ENCODE peak calls at places on chromosomes 1 and 21, in ten cellular contexts. One of them, this sample, is unnamed.
A peak's percentile ranks its signal among the peaks of the same experiment; 100 is the strongest.

GRCh38 chr1:2561898-2562895 is 6.0 kb downstream of the TNFRSF14 start:
- DNase-seq in stomach: no peak
- DNase-seq in IMR-90: no peak
- DNase-seq in NCI-H345: no peak
- DNase-seq in posterior vena cava: no peak
- DNase-seq in amniotic stem cell: no peak
- DNase-seq in activated CD4-positive, alpha-beta T cell treated with anti-CD3 and anti-CD28 coated beads, Interleukin-2, amount 50 U/mL, for 48 hours: peak; percentile 48
- DNase-seq in A549: no peak
- DNase-seq in cardiac muscle cell: no peak
- DNase-seq in naive thymus-derived CD8-positive, alpha-beta T cell: peak; percentile 61
- DNase-seq in this sample: no peak

GRCh38 chr1:106289265-106289664 is 767.2 kb upstream of the PRMT6 start:
- DNase-seq in A549: no peak
- DNase-seq in activated CD4-positive, alpha-beta T cell treated with anti-CD3 and anti-CD28 coated beads, Interleukin-2, amount 50 U/mL, for 48 hours: no peak
- DNase-seq in IMR-90: no peak
- DNase-seq in posterior vena cava: no peak
- DNase-seq in amniotic stem cell: no peak
- DNase-seq in NCI-H345: no peak
- DNase-seq in cardiac muscle cell: no peak
- DNase-seq in stomach: no peak
- DNase-seq in naive thymus-derived CD8-positive, alpha-beta T cell: no peak
- DNase-seq in this sample: no peak

GRCh38 chr1:167198518-167199133 is 22.1 kb upstream of the POU2F1 start:
- DNase-seq in cardiac muscle cell: no peak
- DNase-seq in stomach: no peak
- DNase-seq in posterior vena cava: no peak
- DNase-seq in NCI-H345: peak; percentile 21
- DNase-seq in amniotic stem cell: no peak
- DNase-seq in A549: no peak
- DNase-seq in naive thymus-derived CD8-positive, alpha-beta T cell: no peak
- DNase-seq in activated CD4-positive, alpha-beta T cell treated with anti-CD3 and anti-CD28 coated beads, Interleukin-2, amount 50 U/mL, for 48 hours: no peak
- DNase-seq in IMR-90: no peak
- DNase-seq in this sample: no peak

GRCh38 chr1:205775015-205775716 is at the start of gene RAB29:
- DNase-seq in naive thymus-derived CD8-positive, alpha-beta T cell: peak; percentile 92
- DNase-seq in stomach: peak; percentile 82
- DNase-seq in posterior vena cava: peak; percentile 93
- DNase-seq in A549: peak; percentile 74
- DNase-seq in amniotic stem cell: peak; percentile 58
- DNase-seq in IMR-90: peak; percentile 77
- DNase-seq in NCI-H345: peak; percentile 85
- DNase-seq in activated CD4-positive, alpha-beta T cell treated with anti-CD3 and anti-CD28 coated beads, Interleukin-2, amount 50 U/mL, for 48 hours: peak; percentile 86
- DNase-seq in cardiac muscle cell: peak; percentile 90
- DNase-seq in this sample: peak; percentile 73

GRCh38 chr21:36718951-36719501 is 20.1 kb downstream of the SIM2 start:
- DNase-seq in A549: no peak
- DNase-seq in IMR-90: no peak
- DNase-seq in cardiac muscle cell: no peak
- DNase-seq in naive thymus-derived CD8-positive, alpha-beta T cell: peak; percentile 26
- DNase-seq in amniotic stem cell: no peak
- DNase-seq in posterior vena cava: peak; percentile 72
- DNase-seq in activated CD4-positive, alpha-beta T cell treated with anti-CD3 and anti-CD28 coated beads, Interleukin-2, amount 50 U/mL, for 48 hours: no peak
- DNase-seq in NCI-H345: no peak
- DNase-seq in stomach: peak; percentile 84
- DNase-seq in this sample: no peak

GRCh38 chr21:14901482-14901958 is 163.3 kb downstream of the NRIP1 start:
- DNase-seq in activated CD4-positive, alpha-beta T cell treated with anti-CD3 and anti-CD28 coated beads, Interleukin-2, amount 50 U/mL, for 48 hours: no peak
- DNase-seq in cardiac muscle cell: peak; percentile 54
- DNase-seq in NCI-H345: no peak
- DNase-seq in naive thymus-derived CD8-positive, alpha-beta T cell: no peak
- DNase-seq in posterior vena cava: no peak
- DNase-seq in A549: no peak
- DNase-seq in amniotic stem cell: no peak
- DNase-seq in stomach: no peak
- DNase-seq in IMR-90: peak; percentile 64
- DNase-seq in this sample: no peak

GRCh38 chr1:26016944-26017545 is 4.5 kb upstream of the EXTL1 start:
- DNase-seq in NCI-H345: no peak
- DNase-seq in naive thymus-derived CD8-positive, alpha-beta T cell: peak; percentile 72
- DNase-seq in stomach: no peak
- DNase-seq in IMR-90: no peak
- DNase-seq in A549: no peak
- DNase-seq in posterior vena cava: no peak
- DNase-seq in cardiac muscle cell: no peak
- DNase-seq in amniotic stem cell: no peak
- DNase-seq in activated CD4-positive, alpha-beta T cell treated with anti-CD3 and anti-CD28 coated beads, Interleukin-2, amount 50 U/mL, for 48 hours: no peak
- DNase-seq in this sample: no peak

GRCh38 chr1:173193639-173194038 is 13.5 kb downstream of the TNFSF4 start:
- DNase-seq in stomach: no peak
- DNase-seq in NCI-H345: no peak
- DNase-seq in naive thymus-derived CD8-positive, alpha-beta T cell: no peak
- DNase-seq in posterior vena cava: no peak
- DNase-seq in amniotic stem cell: no peak
- DNase-seq in cardiac muscle cell: peak; percentile 12
- DNase-seq in activated CD4-positive, alpha-beta T cell treated with anti-CD3 and anti-CD28 coated beads, Interleukin-2, amount 50 U/mL, for 48 hours: no peak
- DNase-seq in IMR-90: peak; percentile 47
- DNase-seq in A549: no peak
- DNase-seq in this sample: no peak

GRCh38 chr1:101147381-101147780 is 89.4 kb upstream of the S1PR1 start:
- DNase-seq in IMR-90: no peak
- DNase-seq in activated CD4-positive, alpha-beta T cell treated with anti-CD3 and anti-CD28 coated beads, Interleukin-2, amount 50 U/mL, for 48 hours: no peak
- DNase-seq in A549: no peak
- DNase-seq in cardiac muscle cell: no peak
- DNase-seq in NCI-H345: no peak
- DNase-seq in stomach: no peak
- DNase-seq in posterior vena cava: no peak
- DNase-seq in naive thymus-derived CD8-positive, alpha-beta T cell: no peak
- DNase-seq in amniotic stem cell: no peak
- DNase-seq in this sample: no peak

GRCh38 chr1:109950509-109950908 is 34.1 kb upstream of the AHCYL1 start:
- DNase-seq in posterior vena cava: no peak
- DNase-seq in naive thymus-derived CD8-positive, alpha-beta T cell: no peak
- DNase-seq in amniotic stem cell: no peak
- DNase-seq in stomach: no peak
- DNase-seq in A549: no peak
- DNase-seq in NCI-H345: no peak
- DNase-seq in activated CD4-positive, alpha-beta T cell treated with anti-CD3 and anti-CD28 coated beads, Interleukin-2, amount 50 U/mL, for 48 hours: no peak
- DNase-seq in IMR-90: no peak
- DNase-seq in cardiac muscle cell: no peak
- DNase-seq in this sample: no peak

GRCh38 chr1:155932487-155932886 is 1.7 kb downstream of the KHDC4 start:
- DNase-seq in stomach: no peak
- DNase-seq in IMR-90: no peak
- DNase-seq in A549: no peak
- DNase-seq in naive thymus-derived CD8-positive, alpha-beta T cell: no peak
- DNase-seq in amniotic stem cell: no peak
- DNase-seq in activated CD4-positive, alpha-beta T cell treated with anti-CD3 and anti-CD28 coated beads, Interleukin-2, amount 50 U/mL, for 48 hours: no peak
- DNase-seq in posterior vena cava: no peak
- DNase-seq in NCI-H345: no peak
- DNase-seq in cardiac muscle cell: no peak
- DNase-seq in this sample: no peak

GRCh38 chr1:182164273-182164672 is 102.8 kb upstream of the ZNF648 start:
- DNase-seq in naive thymus-derived CD8-positive, alpha-beta T cell: no peak
- DNase-seq in cardiac muscle cell: no peak
- DNase-seq in IMR-90: no peak
- DNase-seq in stomach: no peak
- DNase-seq in amniotic stem cell: no peak
- DNase-seq in A549: no peak
- DNase-seq in posterior vena cava: no peak
- DNase-seq in activated CD4-positive, alpha-beta T cell treated with anti-CD3 and anti-CD28 coated beads, Interleukin-2, amount 50 U/mL, for 48 hours: no peak
- DNase-seq in NCI-H345: no peak
- DNase-seq in this sample: no peak

GRCh38 chr1:89632213-89633102 is 462 bp upstream of the LRRC8C start:
- DNase-seq in IMR-90: peak; percentile 71
- DNase-seq in naive thymus-derived CD8-positive, alpha-beta T cell: peak; percentile 89
- DNase-seq in NCI-H345: peak; percentile 83
- DNase-seq in posterior vena cava: peak; percentile 95
- DNase-seq in cardiac muscle cell: peak; percentile 87
- DNase-seq in amniotic stem cell: peak; percentile 70
- DNase-seq in A549: peak; percentile 47
- DNase-seq in stomach: peak; percentile 75
- DNase-seq in activated CD4-positive, alpha-beta T cell treated with anti-CD3 and anti-CD28 coated beads, Interleukin-2, amount 50 U/mL, for 48 hours: peak; percentile 87
- DNase-seq in this sample: peak; percentile 64

GRCh38 chr1:226674892-226675719 is 64.0 kb downstream of the ITPKB start:
- DNase-seq in amniotic stem cell: no peak
- DNase-seq in stomach: peak; percentile 54
- DNase-seq in cardiac muscle cell: peak; percentile 41
- DNase-seq in naive thymus-derived CD8-positive, alpha-beta T cell: peak; percentile 94
- DNase-seq in activated CD4-positive, alpha-beta T cell treated with anti-CD3 and anti-CD28 coated beads, Interleukin-2, amount 50 U/mL, for 48 hours: peak; percentile 63
- DNase-seq in IMR-90: no peak
- DNase-seq in NCI-H345: no peak
- DNase-seq in A549: no peak
- DNase-seq in posterior vena cava: no peak
- DNase-seq in this sample: peak; percentile 68

GRCh38 chr1:197614916-197615692 is 160.2 kb downstream of the DENND1B start:
- DNase-seq in activated CD4-positive, alpha-beta T cell treated with anti-CD3 and anti-CD28 coated beads, Interleukin-2, amount 50 U/mL, for 48 hours: peak; percentile 20
- DNase-seq in amniotic stem cell: peak; percentile 12
- DNase-seq in cardiac muscle cell: peak; percentile 64
- DNase-seq in stomach: peak; percentile 25
- DNase-seq in naive thymus-derived CD8-positive, alpha-beta T cell: no peak
- DNase-seq in posterior vena cava: no peak
- DNase-seq in IMR-90: peak; percentile 51
- DNase-seq in NCI-H345: peak; percentile 38
- DNase-seq in A549: no peak
- DNase-seq in this sample: no peak

GRCh38 chr1:3570081-3570986 is 41.0 kb downstream of the MEGF6 start:
- DNase-seq in posterior vena cava: no peak
- DNase-seq in naive thymus-derived CD8-positive, alpha-beta T cell: no peak
- DNase-seq in cardiac muscle cell: no peak
- DNase-seq in amniotic stem cell: no peak
- DNase-seq in A549: no peak
- DNase-seq in stomach: no peak
- DNase-seq in activated CD4-positive, alpha-beta T cell treated with anti-CD3 and anti-CD28 coated beads, Interleukin-2, amount 50 U/mL, for 48 hours: no peak
- DNase-seq in NCI-H345: no peak
- DNase-seq in IMR-90: no peak
- DNase-seq in this sample: no peak

GRCh38 chr1:6805004-6805416 is 19.8 kb downstream of the CAMTA1 start:
- DNase-seq in cardiac muscle cell: peak; percentile 21
- DNase-seq in IMR-90: peak; percentile 13
- DNase-seq in NCI-H345: no peak
- DNase-seq in posterior vena cava: no peak
- DNase-seq in naive thymus-derived CD8-positive, alpha-beta T cell: no peak
- DNase-seq in amniotic stem cell: no peak
- DNase-seq in stomach: no peak
- DNase-seq in A549: no peak
- DNase-seq in activated CD4-positive, alpha-beta T cell treated with anti-CD3 and anti-CD28 coated beads, Interleukin-2, amount 50 U/mL, for 48 hours: no peak
- DNase-seq in this sample: no peak

GRCh38 chr1:200037904-200038644 is 10.6 kb downstream of the NR5A2 start:
- DNase-seq in cardiac muscle cell: no peak
- DNase-seq in NCI-H345: no peak
- DNase-seq in posterior vena cava: no peak
- DNase-seq in amniotic stem cell: no peak
- DNase-seq in stomach: no peak
- DNase-seq in activated CD4-positive, alpha-beta T cell treated with anti-CD3 and anti-CD28 coated beads, Interleukin-2, amount 50 U/mL, for 48 hours: no peak
- DNase-seq in IMR-90: no peak
- DNase-seq in A549: no peak
- DNase-seq in naive thymus-derived CD8-positive, alpha-beta T cell: no peak
- DNase-seq in this sample: no peak

GRCh38 chr1:210292276-210292851 is 36.3 kb upstream of the HHAT start:
- DNase-seq in IMR-90: no peak
- DNase-seq in amniotic stem cell: peak; percentile 49
- DNase-seq in stomach: peak; percentile 79
- DNase-seq in posterior vena cava: peak; percentile 86
- DNase-seq in naive thymus-derived CD8-positive, alpha-beta T cell: no peak
- DNase-seq in cardiac muscle cell: no peak
- DNase-seq in activated CD4-positive, alpha-beta T cell treated with anti-CD3 and anti-CD28 coated beads, Interleukin-2, amount 50 U/mL, for 48 hours: peak; percentile 57
- DNase-seq in NCI-H345: no peak
- DNase-seq in A549: peak; percentile 59
- DNase-seq in this sample: no peak

GRCh38 chr1:85188530-85188929 is 12.3 kb downstream of the SYDE2 start:
- DNase-seq in naive thymus-derived CD8-positive, alpha-beta T cell: no peak
- DNase-seq in NCI-H345: no peak
- DNase-seq in IMR-90: no peak
- DNase-seq in stomach: no peak
- DNase-seq in activated CD4-positive, alpha-beta T cell treated with anti-CD3 and anti-CD28 coated beads, Interleukin-2, amount 50 U/mL, for 48 hours: no peak
- DNase-seq in cardiac muscle cell: no peak
- DNase-seq in amniotic stem cell: no peak
- DNase-seq in posterior vena cava: no peak
- DNase-seq in A549: no peak
- DNase-seq in this sample: no peak

GRCh38 chr1:69567847-69568434 is at the start of gene LRRC7:
- DNase-seq in stomach: no peak
- DNase-seq in cardiac muscle cell: peak; percentile 2
- DNase-seq in IMR-90: no peak
- DNase-seq in NCI-H345: peak; percentile 82
- DNase-seq in A549: no peak
- DNase-seq in posterior vena cava: peak; percentile 76
- DNase-seq in amniotic stem cell: no peak
- DNase-seq in activated CD4-positive, alpha-beta T cell treated with anti-CD3 and anti-CD28 coated beads, Interleukin-2, amount 50 U/mL, for 48 hours: peak; percentile 15
- DNase-seq in naive thymus-derived CD8-positive, alpha-beta T cell: no peak
- DNase-seq in this sample: no peak

This sample was measured in GM18507.